ENCODE peak calls at places on chromosomes 5 and 9, in seven cellular contexts. E is H1, C is HCT116, H is T47D, Y is SK-N-SH, R is K562, G is GM12878. W is an unnamed sample.

GRCh38 chr9:128902351-128903078 is 18.3 kb upstream of the PHYHD1 start:
- DNase-seq in E (no peak), C (no peak), H (no peak), Y (no peak), R (no peak), G (no peak), W (no peak)

GRCh38 chr5:77630246-77631165 is 8.0 kb downstream of the OTP start:
- DNase-seq in E (peak), C (peak), H (peak), Y (peak), R (no peak), G (no peak), W (peak)

GRCh38 chr5:9605459-9605858 is 24.7 kb downstream of the TAS2R1 start:
- DNase-seq in E (no peak), C (no peak), H (no peak), Y (no peak), R (no peak), G (no peak), W (no peak)

GRCh38 chr5:138650196-138650595 is 75.0 kb upstream of the HSPA9 start:
- DNase-seq in E (no peak), C (no peak), H (no peak), Y (no peak), R (no peak), G (no peak), W (no peak)

GRCh38 chr5:97425511-97425910 is 242.5 kb upstream of the RIOK2 start:
- DNase-seq in E (no peak), C (no peak), H (peak), Y (no peak), R (no peak), G (no peak), W (no peak)

GRCh38 chr5:30592833-30593232 is 600.7 kb upstream of the CDH6 start:
- DNase-seq in E (no peak), C (no peak), H (no peak), Y (no peak), R (no peak), G (no peak), W (no peak)

GRCh38 chr5:177545487-177546261 is 8.7 kb downstream of the FAM193B start:
- DNase-seq in E (no peak), C (no peak), H (no peak), Y (no peak), R (no peak), G (no peak), W (no peak)

GRCh38 chr5:66713998-66714397 is 117.8 kb downstream of the MAST4 start:
- DNase-seq in E (no peak), C (peak), H (no peak), Y (no peak), R (peak), G (no peak), W (no peak)

GRCh38 chr5:142080248-142080647 is 28.3 kb upstream of the NDFIP1 start:
- DNase-seq in E (no peak), C (no peak), H (no peak), Y (no peak), R (no peak), G (no peak), W (no peak)

GRCh38 chr5:61342066-61342465 is 10.0 kb downstream of the ZSWIM6 start:
- DNase-seq in E (no peak), C (no peak), H (no peak), Y (no peak), R (no peak), G (no peak), W (no peak)

GRCh38 chr5:35926389-35927051 is 11.9 kb downstream of the CAPSL start:
- DNase-seq in E (peak), C (peak), H (peak), Y (peak), R (peak), G (no peak), W (peak)

GRCh38 chr9:78884611-78885150 is 587.8 kb downstream of the PSAT1 start:
- DNase-seq in E (no peak), C (no peak), H (no peak), Y (no peak), R (no peak), G (no peak), W (no peak)

GRCh38 chr5:149129181-149129580 is 12.1 kb upstream of the ABLIM3 start:
- DNase-seq in E (no peak), C (no peak), H (peak), Y (no peak), R (no peak), G (no peak), W (no peak)

GRCh38 chr5:147417133-147417813 is 92.6 kb downstream of the DPYSL3 start:
- DNase-seq in E (no peak), C (no peak), H (peak), Y (no peak), R (no peak), G (no peak), W (no peak)

GRCh38 chr5:98517967-98518366 is 255.5 kb upstream of the RGMB start:
- DNase-seq in E (no peak), C (no peak), H (no peak), Y (no peak), R (no peak), G (no peak), W (no peak)

GRCh38 chr9:135224921-135225541 is 137.6 kb downstream of the OLFM1 start:
- DNase-seq in E (no peak), C (no peak), H (no peak), Y (peak), R (no peak), G (no peak), W (no peak)

GRCh38 chr5:40689442-40689841 is 9.7 kb downstream of the PTGER4 start:
- DNase-seq in E (no peak), C (peak), H (peak), Y (no peak), R (peak), G (peak), W (peak)

GRCh38 chr9:135476981-135477380 is 2.6 kb upstream of the PPP1R26 start:
- DNase-seq in E (no peak), C (no peak), H (no peak), Y (no peak), R (no peak), G (no peak), W (peak)

GRCh38 chr9:18707078-18707477 is 233.1 kb downstream of the ADAMTSL1 start:
- DNase-seq in E (no peak), C (no peak), H (no peak), Y (peak), R (peak), G (no peak), W (peak)

GRCh38 chr5:63025679-63026078 is 447.1 kb downstream of the LRRC70 start:
- DNase-seq in E (no peak), C (no peak), H (no peak), Y (no peak), R (no peak), G (no peak), W (no peak)
- TF ChIP-seq JUND in E (no peak), C (no peak), H (no peak), Y (no peak), R (no peak), G (no peak), W (no peak)

GRCh38 chr5:105197531-105197930 is 1634.9 kb upstream of the NUDT12 start:
- DNase-seq in E (no peak), C (no peak), H (no peak), Y (no peak), R (no peak), G (no peak), W (no peak)

GRCh38 chr5:105195765-105196164 is 1633.2 kb upstream of the NUDT12 start:
- DNase-seq in E (no peak), C (no peak), H (no peak), Y (no peak), R (no peak), G (no peak), W (no peak)
- TF ChIP-seq JUND in E (no peak), C (no peak), H (no peak), Y (no peak), R (no peak), G (no peak), W (no peak)

GRCh38 chr9:98708933-98709911 is at the start of gene GABBR2:
- DNase-seq in E (peak), C (no peak), H (no peak), Y (peak), R (peak), G (no peak), W (no peak)
- TF ChIP-seq JUND in E (no peak), C (no peak), H (no peak), Y (no peak), R (no peak), G (no peak), W (no peak)

GRCh38 chr5:1054799-1055775 is 46.5 kb downstream of the NKD2 start:
- DNase-seq in E (no peak), C (no peak), H (no peak), Y (peak), R (no peak), G (no peak), W (no peak)

GRCh38 chr5:1053391-1054017 is 44.9 kb downstream of the NKD2 start:
- DNase-seq in E (no peak), C (no peak), H (no peak), Y (peak), R (no peak), G (no peak), W (no peak)

GRCh38 chr5:1052641-1053390 is 44.2 kb downstream of the NKD2 start:
- DNase-seq in E (no peak), C (no peak), H (peak), Y (peak), R (peak), G (no peak), W (no peak)

GRCh38 chr5:1055896-1056610 is 47.5 kb downstream of the NKD2 start:
- DNase-seq in E (no peak), C (no peak), H (no peak), Y (peak), R (no peak), G (no peak), W (no peak)

DNA sequence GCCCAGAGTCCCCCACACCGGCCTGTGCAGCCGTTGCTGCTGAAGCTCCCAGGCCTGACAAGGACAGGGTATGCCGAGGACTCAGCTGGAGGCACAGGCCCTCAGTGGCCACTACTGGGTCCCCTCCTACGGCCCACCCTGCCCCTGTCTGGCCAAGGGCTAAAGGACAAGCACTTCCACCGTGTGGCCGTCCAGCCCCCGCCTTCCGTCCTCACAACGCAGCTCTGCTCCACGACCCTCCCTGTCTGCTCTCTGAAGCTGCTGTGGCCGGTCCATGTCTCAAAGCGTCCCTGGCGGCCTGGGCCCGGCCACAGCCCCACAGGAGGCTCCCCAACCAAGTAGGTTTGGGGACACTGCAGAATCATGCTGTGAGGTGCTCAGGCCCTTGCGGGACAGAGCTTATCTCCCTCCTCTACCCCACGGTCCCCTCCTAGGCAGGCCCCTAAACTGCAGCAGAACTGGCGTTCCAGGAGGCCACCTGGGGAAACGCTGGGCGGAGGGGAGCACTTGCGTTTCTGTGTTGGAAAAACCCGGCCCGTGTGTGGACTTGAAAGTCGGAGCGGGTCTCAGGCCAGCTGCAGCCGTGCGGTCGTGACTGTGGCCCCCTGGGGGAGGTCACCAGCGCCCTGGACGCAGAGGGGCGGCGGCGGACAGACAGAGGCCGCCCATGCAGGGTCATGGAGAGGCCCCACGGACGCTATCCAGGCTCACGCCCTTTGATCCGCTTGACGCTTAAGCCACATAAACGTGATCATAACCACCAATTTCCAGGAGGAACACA is 45.6 kb downstream of the NKD2 start:
- DNase-seq in E (no peak), C (no peak), H (no peak), Y (peak), R (no peak), G (no peak), W (no peak)
- TF ChIP-seq JUND in E (no peak), C (no peak), H (no peak), Y (no peak), R (no peak), G (no peak), W (no peak)

DNA sequence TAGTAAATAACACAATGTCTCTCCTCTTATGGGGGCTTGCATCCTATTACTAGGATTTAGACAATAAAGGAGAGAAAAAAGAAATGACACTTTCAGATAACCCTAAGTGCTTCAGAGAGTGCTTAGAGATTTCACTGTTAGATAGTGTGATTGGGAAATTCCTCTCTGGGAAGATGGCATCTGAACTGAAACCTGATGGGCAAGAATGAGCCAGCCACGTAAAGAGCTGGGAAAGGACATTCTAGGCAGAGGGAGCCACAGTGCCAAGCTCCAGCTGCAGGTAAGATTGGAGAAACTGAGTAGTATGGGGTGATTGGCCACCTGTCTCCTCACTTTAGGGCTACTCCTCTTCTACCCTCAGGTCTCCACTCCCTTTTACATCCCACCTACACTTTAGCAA is 14.5 kb downstream of the CDO1 start:
- DNase-seq in E (no peak), C (no peak), H (peak), Y (no peak), R (no peak), G (no peak), W (no peak)
- TF ChIP-seq JUND in E (no peak), C (no peak), H (no peak), Y (no peak), R (no peak), G (no peak), W (no peak)

DNA sequence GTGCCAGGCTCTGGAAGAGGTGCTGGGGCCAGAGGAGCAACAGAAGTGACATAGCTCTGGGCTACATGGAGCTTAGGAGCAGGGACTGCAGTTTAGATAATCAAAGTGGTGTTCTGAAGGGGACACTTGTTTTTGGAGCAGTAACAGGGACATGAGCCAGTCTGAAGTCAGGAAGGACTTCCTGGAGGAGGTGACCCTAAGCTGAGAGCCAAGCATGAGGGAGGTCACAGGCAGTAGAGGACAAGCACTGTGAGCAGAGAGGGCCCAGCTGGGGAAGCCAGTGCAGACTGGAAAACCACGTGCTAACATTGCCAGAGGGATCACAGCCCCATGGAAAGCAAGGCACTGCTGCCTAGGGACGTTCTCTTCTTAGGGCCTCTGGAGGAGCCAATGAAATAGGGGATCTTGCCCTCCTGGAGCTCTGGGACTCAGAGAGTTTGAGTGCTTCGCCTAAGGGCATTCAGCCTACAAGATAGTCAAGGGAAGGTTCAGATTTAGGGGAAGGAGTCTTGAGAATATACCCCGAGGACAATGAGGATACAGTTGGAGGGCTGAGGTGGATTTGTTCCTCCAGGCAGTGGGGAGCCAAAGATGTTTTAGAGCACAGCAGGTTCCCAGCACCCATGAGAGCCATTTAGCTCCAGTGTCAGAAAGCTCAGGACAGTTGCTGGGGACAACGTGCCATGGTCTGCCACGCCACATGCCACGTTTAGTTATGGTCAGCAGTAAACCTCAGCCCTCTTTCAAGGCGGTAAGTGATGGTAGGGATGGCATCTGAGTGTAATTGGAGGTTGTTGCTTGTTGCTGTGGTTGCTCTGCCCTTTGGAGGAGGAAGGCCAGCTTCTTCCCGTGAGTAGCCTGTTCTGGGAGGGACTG is 40.5 kb upstream of the SH3PXD2B start:
- DNase-seq in E (peak), C (no peak), H (no peak), Y (no peak), R (no peak), G (no peak), W (no peak)
- TF ChIP-seq JUND in E (no peak), C (no peak), H (no peak), Y (no peak), R (no peak), G (no peak), W (no peak)

GRCh38 chr9:8683496-8683895 is 883.9 kb upstream of the DMAC1 start:
- DNase-seq in E (no peak), C (no peak), H (no peak), Y (no peak), R (no peak), G (no peak), W (no peak)
- TF ChIP-seq JUND in E (no peak), C (no peak), H (no peak), Y (no peak), R (no peak), G (no peak), W (no peak)